ENCODE peak calls at places on chromosomes 16 and 17, in eight cellular contexts. C, M, N, J, D, R, G and B are unnamed samples.
A peak's percentile ranks its signal among the peaks of the same experiment; 100 is the strongest.

GRCh38 chr16:70769761-70770160 is 31.2 kb downstream of the VAC14 start:
- DNase-seq in C (no peak), M (no peak), N (no peak), J (no peak), D (no peak), R (no peak), G (no peak), B (no peak)

GRCh38 chr17:37770631-37771518 is 26.0 kb upstream of the HNF1B start:
- DNase-seq in C (no peak), M (peak; percentile 66), N (peak; percentile 65), J (peak; percentile 35), D (peak; percentile 10), R (peak; percentile 56), G (no peak), B (no peak)

GRCh38 chr17:50129303-50129945 is 536 bp downstream of the SAMD14 start:
- DNase-seq in C (peak; percentile 37), M (peak; percentile 61), N (peak; percentile 30), J (no peak), D (no peak), R (no peak), G (no peak), B (no peak)

GRCh38 chr16:3920206-3920605 is 39.7 kb upstream of the CREBBP start:
- DNase-seq in C (no peak), M (no peak), N (no peak), J (no peak), D (no peak), R (peak; percentile 31), G (no peak), B (peak; percentile 46)

GRCh38 chr16:89507219-89507833 is 877 bp upstream of the SPG7 start:
- DNase-seq in C (no peak), M (peak; percentile 35), N (no peak), J (no peak), D (no peak), R (no peak), G (no peak), B (no peak)

GRCh38 chr17:82949984-82950383 is 110.2 kb upstream of the ZNF750 start:
- DNase-seq in C (no peak), M (no peak), N (no peak), J (no peak), D (no peak), R (no peak), G (no peak), B (no peak)

GRCh38 chr16:30068750-30069574 is 3.4 kb downstream of the ALDOA start:
- DNase-seq in C (peak; percentile 50), M (peak; percentile 77), N (peak; percentile 60), J (no peak), D (no peak), R (no peak), G (no peak), B (no peak)

GRCh38 chr17:1577186-1577585 is 14.6 kb upstream of the PITPNA start:
- DNase-seq in C (no peak), M (no peak), N (no peak), J (peak; percentile 77), D (no peak), R (peak; percentile 90), G (no peak), B (peak; percentile 90)

GRCh38 chr17:72556944-72557826 is 436.4 kb downstream of the SOX9 start:
- DNase-seq in C (peak; percentile 50), M (peak; percentile 78), N (peak; percentile 63), J (peak; percentile 48), D (peak; percentile 59), R (peak; percentile 74), G (no peak), B (no peak)

GRCh38 chr16:1113489-1113888 is 17.4 kb upstream of the C1QTNF8 start:
- DNase-seq in C (no peak), M (no peak), N (no peak), J (no peak), D (no peak), R (no peak), G (no peak), B (no peak)

GRCh38 chr17:50834786-50835562 is 412 bp upstream of the WFIKKN2 start:
- DNase-seq in C (no peak), M (no peak), N (no peak), J (no peak), D (no peak), R (no peak), G (no peak), B (peak; percentile 82)

GRCh38 chr17:5164465-5164864 is 27.2 kb downstream of the ZNF594 start:
- DNase-seq in C (no peak), M (no peak), N (no peak), J (no peak), D (no peak), R (no peak), G (no peak), B (no peak)

GRCh38 chr16:49472598-49472997 is 99.0 kb downstream of the C16orf78 start:
- DNase-seq in C (no peak), M (no peak), N (no peak), J (no peak), D (peak; percentile 19), R (no peak), G (no peak), B (peak; percentile 45)

GRCh38 chr17:58865301-58865700 is 109.6 kb downstream of the PPM1E start:
- DNase-seq in C (no peak), M (no peak), N (no peak), J (no peak), D (no peak), R (no peak), G (no peak), B (no peak)

GRCh38 chr17:28151001-28151400 is 108.5 kb downstream of the NLK start:
- DNase-seq in C (no peak), M (no peak), N (no peak), J (no peak), D (peak; percentile 60), R (no peak), G (no peak), B (no peak)

GRCh38 chr17:58840820-58841612 is 85.4 kb downstream of the PPM1E start:
- DNase-seq in C (no peak), M (no peak), N (no peak), J (no peak), D (no peak), R (no peak), G (no peak), B (no peak)

GRCh38 chr17:82937411-82938371 is 97.9 kb upstream of the ZNF750 start:
- DNase-seq in C (no peak), M (no peak), N (no peak), J (no peak), D (no peak), R (peak; percentile 43), G (no peak), B (peak; percentile 16)

GRCh38 chr16:5056347-5056746 is 9.4 kb downstream of the C16orf89 start:
- DNase-seq in C (no peak), M (peak; percentile 72), N (peak; percentile 53), J (no peak), D (no peak), R (no peak), G (peak; percentile 14), B (peak; percentile 53)

GRCh38 chr17:76502326-76503211 is 1.3 kb upstream of the RHBDF2 start:
- DNase-seq in C (no peak), M (no peak), N (no peak), J (no peak), D (no peak), R (no peak), G (no peak), B (no peak)

GRCh38 chr17:79865351-79866210 is 26.3 kb upstream of the CBX4 start:
- DNase-seq in C (no peak), M (no peak), N (no peak), J (no peak), D (no peak), R (no peak), G (no peak), B (no peak)

GRCh38 chr16:11630230-11631056 is 37.8 kb upstream of the SNN start:
- DNase-seq in C (no peak), M (no peak), N (no peak), J (no peak), D (no peak), R (no peak), G (no peak), B (peak; percentile 42)

GRCh38 chr17:80229011-80229410 is 8.8 kb downstream of the SLC26A11 start:
- DNase-seq in C (no peak), M (no peak), N (no peak), J (no peak), D (no peak), R (no peak), G (no peak), B (no peak)